ENCODE peak calls at places on chromosome X, in ten cellular contexts. One of them, this sample, is unnamed.

GRCh38 chrX:101658661-101659477 is 781 bp downstream of the ARMCX2 start:
- DNase-seq in AG09309: no peak
- DNase-seq in spleen: peak; percentile 84
- DNase-seq in heart left ventricle: peak; percentile 78
- DNase-seq in choroid plexus epithelial cell: peak; percentile 58
- DNase-seq in testis: peak; percentile 85
- DNase-seq in ovary: peak; percentile 77
- DNase-seq in breast epithelium: peak; percentile 62
- DNase-seq in WERI-Rb-1: peak; percentile 83
- DNase-seq in IMR-90: peak; percentile 40
- DNase-seq in this sample: peak; percentile 59

GRCh38 chrX:1466971-1467561 is 14.4 kb upstream of the ASMTL start:
- DNase-seq in AG09309: no peak
- DNase-seq in spleen: peak; percentile 87
- DNase-seq in heart left ventricle: peak; percentile 58
- DNase-seq in choroid plexus epithelial cell: no peak
- DNase-seq in testis: no peak
- DNase-seq in ovary: no peak
- DNase-seq in breast epithelium: peak; percentile 16
- DNase-seq in WERI-Rb-1: no peak
- DNase-seq in IMR-90: no peak
- DNase-seq in this sample: no peak

GRCh38 chrX:150581093-150581775 is 12.8 kb downstream of the MTM1 start:
- DNase-seq in AG09309: no peak
- DNase-seq in spleen: no peak
- DNase-seq in heart left ventricle: no peak
- DNase-seq in choroid plexus epithelial cell: peak; percentile 80
- DNase-seq in testis: no peak
- DNase-seq in ovary: no peak
- DNase-seq in breast epithelium: no peak
- DNase-seq in WERI-Rb-1: no peak
- DNase-seq in IMR-90: peak; percentile 83
- DNase-seq in this sample: peak; percentile 68

GRCh38 chrX:19964017-19964710 is 26.7 kb downstream of the BCLAF3 start:
- DNase-seq in AG09309: no peak
- DNase-seq in spleen: no peak
- DNase-seq in heart left ventricle: no peak
- DNase-seq in choroid plexus epithelial cell: no peak
- DNase-seq in testis: no peak
- DNase-seq in ovary: no peak
- DNase-seq in breast epithelium: no peak
- DNase-seq in WERI-Rb-1: no peak
- DNase-seq in IMR-90: no peak
- DNase-seq in this sample: no peak

GRCh38 chrX:6383911-6384310 is 151.0 kb downstream of the VCX3A start:
- DNase-seq in AG09309: no peak
- DNase-seq in spleen: no peak
- DNase-seq in heart left ventricle: no peak
- DNase-seq in choroid plexus epithelial cell: no peak
- DNase-seq in testis: no peak
- DNase-seq in ovary: no peak
- DNase-seq in breast epithelium: no peak
- DNase-seq in WERI-Rb-1: no peak
- DNase-seq in IMR-90: no peak
- DNase-seq in this sample: no peak

GRCh38 chrX:15909605-15910004 is 55.0 kb upstream of the AP1S2 start:
- DNase-seq in AG09309: no peak
- DNase-seq in spleen: no peak
- DNase-seq in heart left ventricle: no peak
- DNase-seq in choroid plexus epithelial cell: no peak
- DNase-seq in testis: no peak
- DNase-seq in ovary: no peak
- DNase-seq in breast epithelium: no peak
- DNase-seq in WERI-Rb-1: no peak
- DNase-seq in IMR-90: no peak
- DNase-seq in this sample: no peak

GRCh38 chrX:41923257-41923924 is at the start of gene CASK:
- DNase-seq in AG09309: peak; percentile 60
- DNase-seq in spleen: peak; percentile 96
- DNase-seq in heart left ventricle: peak; percentile 96
- DNase-seq in choroid plexus epithelial cell: peak; percentile 92
- DNase-seq in testis: peak; percentile 91
- DNase-seq in ovary: peak; percentile 94
- DNase-seq in breast epithelium: peak; percentile 89
- DNase-seq in WERI-Rb-1: peak; percentile 92
- DNase-seq in IMR-90: peak; percentile 87
- DNase-seq in this sample: peak; percentile 90

GRCh38 chrX:118116308-118117068 is at the start of gene KLHL13:
- DNase-seq in AG09309: no peak
- DNase-seq in spleen: peak; percentile 77
- DNase-seq in heart left ventricle: peak; percentile 57
- DNase-seq in choroid plexus epithelial cell: peak; percentile 4
- DNase-seq in testis: peak; percentile 21
- DNase-seq in ovary: peak; percentile 62
- DNase-seq in breast epithelium: peak; percentile 30
- DNase-seq in WERI-Rb-1: no peak
- DNase-seq in IMR-90: peak; percentile 18
- DNase-seq in this sample: peak; percentile 10

GRCh38 chrX:103254921-103255455 is at the start of gene TCEAL8:
- DNase-seq in AG09309: no peak
- DNase-seq in spleen: peak; percentile 93
- DNase-seq in heart left ventricle: peak; percentile 84
- DNase-seq in choroid plexus epithelial cell: peak; percentile 84
- DNase-seq in testis: peak; percentile 93
- DNase-seq in ovary: peak; percentile 81
- DNase-seq in breast epithelium: peak; percentile 67
- DNase-seq in WERI-Rb-1: peak; percentile 65
- DNase-seq in IMR-90: peak; percentile 74
- DNase-seq in this sample: peak; percentile 57

GRCh38 chrX:100980608-100981497 is 11.3 kb downstream of the ARL13A start:
- DNase-seq in AG09309: no peak
- DNase-seq in spleen: no peak
- DNase-seq in heart left ventricle: peak; percentile 46
- DNase-seq in choroid plexus epithelial cell: peak; percentile 72
- DNase-seq in testis: no peak
- DNase-seq in ovary: no peak
- DNase-seq in breast epithelium: peak; percentile 38
- DNase-seq in WERI-Rb-1: no peak
- DNase-seq in IMR-90: peak; percentile 81
- DNase-seq in this sample: peak; percentile 81

GRCh38 chrX:104351173-104351769 is 96.5 kb upstream of the ESX1 start:
- DNase-seq in AG09309: peak; percentile 67
- DNase-seq in spleen: no peak
- DNase-seq in heart left ventricle: no peak
- DNase-seq in choroid plexus epithelial cell: peak; percentile 86
- DNase-seq in testis: no peak
- DNase-seq in ovary: no peak
- DNase-seq in breast epithelium: no peak
- DNase-seq in WERI-Rb-1: no peak
- DNase-seq in IMR-90: peak; percentile 82
- DNase-seq in this sample: peak; percentile 79

GRCh38 chrX:74902806-74903205 is 22.4 kb downstream of the NEXMIF start:
- DNase-seq in AG09309: no peak
- DNase-seq in spleen: no peak
- DNase-seq in heart left ventricle: no peak
- DNase-seq in choroid plexus epithelial cell: no peak
- DNase-seq in testis: no peak
- DNase-seq in ovary: no peak
- DNase-seq in breast epithelium: no peak
- DNase-seq in WERI-Rb-1: no peak
- DNase-seq in IMR-90: no peak
- DNase-seq in this sample: no peak

GRCh38 chrX:42149786-42150185 is 226.4 kb upstream of the CASK start:
- DNase-seq in AG09309: no peak
- DNase-seq in spleen: no peak
- DNase-seq in heart left ventricle: no peak
- DNase-seq in choroid plexus epithelial cell: peak; percentile 50
- DNase-seq in testis: no peak
- DNase-seq in ovary: no peak
- DNase-seq in breast epithelium: no peak
- DNase-seq in WERI-Rb-1: peak; percentile 53
- DNase-seq in IMR-90: no peak
- DNase-seq in this sample: no peak

GRCh38 chrX:113473418-113473817 is 632.8 kb upstream of the AMOT start:
- DNase-seq in AG09309: no peak
- DNase-seq in spleen: no peak
- DNase-seq in heart left ventricle: no peak
- DNase-seq in choroid plexus epithelial cell: no peak
- DNase-seq in testis: no peak
- DNase-seq in ovary: no peak
- DNase-seq in breast epithelium: no peak
- DNase-seq in WERI-Rb-1: no peak
- DNase-seq in IMR-90: no peak
- DNase-seq in this sample: no peak

GRCh38 chrX:49844622-49845021 is 15.5 kb downstream of the PAGE4 start:
- DNase-seq in AG09309: no peak
- DNase-seq in spleen: no peak
- DNase-seq in heart left ventricle: no peak
- DNase-seq in choroid plexus epithelial cell: no peak
- DNase-seq in testis: no peak
- DNase-seq in ovary: no peak
- DNase-seq in breast epithelium: no peak
- DNase-seq in WERI-Rb-1: no peak
- DNase-seq in IMR-90: no peak
- DNase-seq in this sample: no peak

GRCh38 chrX:84712621-84713020 is 210.4 kb upstream of the HDX start:
- DNase-seq in AG09309: no peak
- DNase-seq in spleen: no peak
- DNase-seq in heart left ventricle: no peak
- DNase-seq in choroid plexus epithelial cell: no peak
- DNase-seq in testis: no peak
- DNase-seq in ovary: no peak
- DNase-seq in breast epithelium: no peak
- DNase-seq in WERI-Rb-1: no peak
- DNase-seq in IMR-90: no peak
- DNase-seq in this sample: no peak

GRCh38 chrX:131827935-131828334 is 195.2 kb upstream of the STK26 start:
- DNase-seq in AG09309: no peak
- DNase-seq in spleen: no peak
- DNase-seq in heart left ventricle: no peak
- DNase-seq in choroid plexus epithelial cell: peak; percentile 34
- DNase-seq in testis: no peak
- DNase-seq in ovary: no peak
- DNase-seq in breast epithelium: no peak
- DNase-seq in WERI-Rb-1: peak; percentile 70
- DNase-seq in IMR-90: no peak
- DNase-seq in this sample: peak; percentile 20
- TF ChIP-seq CTCF in AG09309: peak; percentile 43
- TF ChIP-seq CTCF in spleen: no peak
- TF ChIP-seq CTCF in heart left ventricle: no peak
- TF ChIP-seq CTCF in choroid plexus epithelial cell: peak; percentile 36
- TF ChIP-seq CTCF in testis: no peak
- TF ChIP-seq CTCF in ovary: no peak
- TF ChIP-seq CTCF in breast epithelium: no peak
- TF ChIP-seq CTCF in WERI-Rb-1: peak; percentile 61
- TF ChIP-seq CTCF in IMR-90: peak; percentile 30
- TF ChIP-seq CTCF in this sample: no peak

GRCh38 chrX:9909254-9909653 is 57.9 kb upstream of the CLDN34 start:
- DNase-seq in AG09309: no peak
- DNase-seq in spleen: no peak
- DNase-seq in heart left ventricle: no peak
- DNase-seq in choroid plexus epithelial cell: no peak
- DNase-seq in testis: no peak
- DNase-seq in ovary: no peak
- DNase-seq in breast epithelium: no peak
- DNase-seq in WERI-Rb-1: no peak
- DNase-seq in IMR-90: no peak
- DNase-seq in this sample: no peak
- H3K4me3 ChIP-seq in AG09309: no peak overlapping the region
- H3K4me3 ChIP-seq in spleen: no peak overlapping the region
- H3K4me3 ChIP-seq in heart left ventricle: no peak overlapping the region
- H3K4me3 ChIP-seq in choroid plexus epithelial cell: no peak overlapping the region
- H3K4me3 ChIP-seq in testis: no peak overlapping the region
- H3K4me3 ChIP-seq in ovary: no peak overlapping the region
- H3K4me3 ChIP-seq in breast epithelium: no peak overlapping the region
- H3K4me3 ChIP-seq in WERI-Rb-1: no peak overlapping the region
- H3K4me3 ChIP-seq in IMR-90: no peak overlapping the region
- H3K4me3 ChIP-seq in this sample: no peak overlapping the region

GRCh38 chrX:134727363-134727762 is 69.1 kb upstream of the PLAC1 start:
- DNase-seq in AG09309: no peak
- DNase-seq in spleen: no peak
- DNase-seq in heart left ventricle: no peak
- DNase-seq in choroid plexus epithelial cell: peak; percentile 41
- DNase-seq in testis: no peak
- DNase-seq in ovary: no peak
- DNase-seq in breast epithelium: no peak
- DNase-seq in WERI-Rb-1: no peak
- DNase-seq in IMR-90: no peak
- DNase-seq in this sample: no peak
- TF ChIP-seq CTCF in AG09309: peak; percentile 10
- TF ChIP-seq CTCF in spleen: no peak
- TF ChIP-seq CTCF in heart left ventricle: no peak
- TF ChIP-seq CTCF in choroid plexus epithelial cell: peak; percentile 46
- TF ChIP-seq CTCF in testis: no peak
- TF ChIP-seq CTCF in ovary: no peak
- TF ChIP-seq CTCF in breast epithelium: no peak
- TF ChIP-seq CTCF in WERI-Rb-1: no peak
- TF ChIP-seq CTCF in IMR-90: peak; percentile 24
- TF ChIP-seq CTCF in this sample: peak; percentile 18

DNA sequence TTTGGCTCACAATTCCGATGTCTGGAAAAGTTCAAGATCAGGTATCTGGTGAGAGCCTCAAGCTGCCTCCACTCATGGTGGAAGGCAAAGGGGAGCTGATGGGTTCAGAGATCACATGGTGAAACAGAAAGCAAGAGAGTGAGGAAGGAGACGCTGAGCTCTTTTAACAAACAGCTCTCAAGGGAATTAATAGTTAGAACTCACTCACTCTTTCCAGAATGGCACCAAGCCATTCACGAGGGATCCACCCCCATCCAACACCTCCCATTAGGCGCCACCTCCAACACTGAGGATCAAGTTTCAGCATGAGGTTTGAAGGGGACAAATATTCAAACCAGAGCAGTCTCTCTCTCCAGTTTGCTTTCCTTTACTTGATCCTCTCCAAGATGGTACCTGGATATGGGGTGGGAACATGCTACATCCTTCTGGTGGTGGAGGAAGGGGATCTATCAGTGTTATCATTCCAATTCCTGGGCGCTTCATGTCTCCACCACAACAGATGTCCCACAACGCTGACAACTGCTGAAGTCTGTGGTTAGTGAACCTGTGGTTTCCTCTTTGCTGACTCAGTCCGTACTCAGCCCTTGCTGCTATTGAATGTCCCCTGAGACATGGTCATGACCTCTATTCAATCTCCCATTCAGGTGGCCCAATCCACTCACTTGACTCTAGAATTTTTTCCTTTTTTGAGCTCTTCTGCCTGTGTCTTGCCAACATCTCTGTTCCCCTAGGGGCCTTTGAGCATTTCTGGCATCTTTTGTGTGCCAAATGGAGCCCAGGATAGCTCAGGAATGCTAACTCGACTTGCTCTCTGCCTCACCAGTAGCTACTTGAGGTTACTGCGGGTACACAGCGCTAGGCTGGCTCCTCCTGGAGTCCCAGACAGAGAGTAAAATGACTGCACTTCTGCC is 395.2 kb downstream of the MID1IP1 start:
- DNase-seq in AG09309: no peak
- DNase-seq in spleen: no peak
- DNase-seq in heart left ventricle: no peak
- DNase-seq in choroid plexus epithelial cell: peak; percentile 43
- DNase-seq in testis: peak; percentile 24
- DNase-seq in ovary: no peak
- DNase-seq in breast epithelium: peak; percentile 51
- DNase-seq in WERI-Rb-1: no peak
- DNase-seq in IMR-90: peak; percentile 2
- DNase-seq in this sample: peak; percentile 59
- H3K4me3 ChIP-seq in AG09309: no peak overlapping the region
- H3K4me3 ChIP-seq in spleen: no peak overlapping the region
- H3K4me3 ChIP-seq in heart left ventricle: no peak overlapping the region
- H3K4me3 ChIP-seq in choroid plexus epithelial cell: no peak overlapping the region
- H3K4me3 ChIP-seq in testis: no peak overlapping the region
- H3K4me3 ChIP-seq in ovary: no peak overlapping the region
- H3K4me3 ChIP-seq in breast epithelium: no peak overlapping the region
- H3K4me3 ChIP-seq in WERI-Rb-1: no peak overlapping the region
- H3K4me3 ChIP-seq in IMR-90: no peak overlapping the region
- H3K4me3 ChIP-seq in this sample: no peak overlapping the region

This sample was measured in astrocyte of the spinal cord.